ENCODE peak calls at places on chromosomes 11 and 22, in ten cellular contexts. S is retinal pigment epithelial cell, A is ovary, N is choroid plexus epithelial cell, X is fibroblast of mammary gland, E is kidney, Y is cardiac fibroblast, Z is A549, H is dorsolateral prefrontal cortex, D is AG10803. W is an unnamed sample.

GRCh38 chr11:46039990-46040389 is 81.3 kb downstream of the PHF21A start:
- DNase-seq in A (no peak), E (no peak), N (peak; percentile 81), Z (no peak), X (peak; percentile 66), D (peak; percentile 71), Y (peak; percentile 79), S (no peak), H (no peak), W (no peak)

GRCh38 chr11:133997556-133997955 is 40.8 kb upstream of the IGSF9B start:
- DNase-seq in X (no peak), Z (no peak), S (no peak), D (no peak), E (no peak), N (no peak), A (no peak), Y (no peak), H (no peak), W (no peak)

GRCh38 chr11:92349478-92350156 is 125.0 kb downstream of the FAT3 start:
- DNase-seq in D (no peak), S (no peak), N (no peak), Y (no peak), X (no peak), A (no peak), Z (no peak), E (no peak), H (no peak), W (no peak)

GRCh38 chr22:38754247-38755154 is 1.3 kb downstream of the SUN2 start:
- DNase-seq in A (peak; percentile 78), Z (no peak), E (peak; percentile 80), S (no peak), N (peak; percentile 50), D (peak; percentile 63), H (no peak), Y (peak; percentile 84), X (peak; percentile 57), W (peak; percentile 26)

GRCh38 chr11:117096140-117096972 is 1.9 kb downstream of the SIK3 start:
- DNase-seq in N (peak; percentile 19), X (no peak), Y (peak; percentile 28), S (no peak), D (no peak), E (no peak), H (peak; percentile 69), Z (no peak), A (no peak), W (no peak)

GRCh38 chr11:32830796-32831195 is 1.1 kb downstream of the PRRG4 start:
- DNase-seq in H (no peak), D (no peak), A (no peak), Z (no peak), S (no peak), X (no peak), E (no peak), Y (no peak), N (no peak), W (no peak)

GRCh38 chr11:19536131-19536530 is 176.5 kb upstream of the NAV2 start:
- DNase-seq in D (no peak), A (no peak), Y (no peak), S (no peak), X (no peak), N (no peak), Z (no peak), E (no peak), H (no peak), W (no peak)

GRCh38 chr11:2513441-2513840 is 68.6 kb downstream of the KCNQ1 start:
- DNase-seq in S (no peak), A (no peak), N (no peak), H (peak; percentile 28), X (no peak), D (no peak), E (peak; percentile 54), Z (no peak), Y (no peak), W (no peak)

GRCh38 chr11:118164885-118165284 is 11.6 kb downstream of the SCN2B start:
- DNase-seq in Y (no peak), N (no peak), Z (no peak), X (no peak), H (no peak), S (no peak), E (no peak), A (no peak), D (no peak), W (no peak)

GRCh38 chr11:59754494-59754858 is 700 bp upstream of the STX3 start:
- DNase-seq in H (no peak), E (no peak), N (peak; percentile 29), S (no peak), Z (no peak), Y (no peak), A (no peak), D (no peak), X (peak; percentile 7), W (no peak)

GRCh38 chr22:36162127-36163034 is 1.8 kb upstream of the APOL3 start:
- DNase-seq in X (no peak), S (no peak), Z (no peak), Y (no peak), D (no peak), H (no peak), A (no peak), E (no peak), N (no peak), W (no peak)

DNA sequence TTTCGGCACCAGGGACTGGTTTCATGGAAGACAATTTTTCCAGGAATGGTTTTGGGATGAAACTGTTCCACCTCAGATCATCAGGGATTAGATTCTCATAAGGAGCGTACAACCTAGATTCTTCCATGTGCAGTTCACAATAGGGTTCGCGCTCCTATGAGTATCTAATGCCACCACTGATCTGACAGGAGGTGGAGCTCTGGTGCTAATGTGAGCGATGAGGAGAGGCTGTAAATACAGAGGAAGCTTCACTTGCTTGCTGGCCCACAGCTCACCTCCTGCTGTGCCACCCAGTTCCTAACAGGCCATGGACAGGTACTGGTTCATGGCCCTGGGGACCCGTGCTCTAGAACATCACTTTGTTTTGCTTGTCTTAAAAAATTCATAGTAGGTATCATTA is 41.8 kb upstream of the AMPD3 start:
- DNase-seq in H (peak; percentile 58), Z (no peak), D (no peak), X (no peak), S (no peak), E (no peak), Y (no peak), A (no peak), N (peak; percentile 74), W (no peak)
- TF ChIP-seq CTCF in H (peak; percentile 46), Z (peak; percentile 25), D (no peak), X (peak; percentile 16), S (peak; percentile 25), E (no peak), Y (peak; percentile 19), A (no peak), N (peak; percentile 58), W (peak; percentile 22)

DNA sequence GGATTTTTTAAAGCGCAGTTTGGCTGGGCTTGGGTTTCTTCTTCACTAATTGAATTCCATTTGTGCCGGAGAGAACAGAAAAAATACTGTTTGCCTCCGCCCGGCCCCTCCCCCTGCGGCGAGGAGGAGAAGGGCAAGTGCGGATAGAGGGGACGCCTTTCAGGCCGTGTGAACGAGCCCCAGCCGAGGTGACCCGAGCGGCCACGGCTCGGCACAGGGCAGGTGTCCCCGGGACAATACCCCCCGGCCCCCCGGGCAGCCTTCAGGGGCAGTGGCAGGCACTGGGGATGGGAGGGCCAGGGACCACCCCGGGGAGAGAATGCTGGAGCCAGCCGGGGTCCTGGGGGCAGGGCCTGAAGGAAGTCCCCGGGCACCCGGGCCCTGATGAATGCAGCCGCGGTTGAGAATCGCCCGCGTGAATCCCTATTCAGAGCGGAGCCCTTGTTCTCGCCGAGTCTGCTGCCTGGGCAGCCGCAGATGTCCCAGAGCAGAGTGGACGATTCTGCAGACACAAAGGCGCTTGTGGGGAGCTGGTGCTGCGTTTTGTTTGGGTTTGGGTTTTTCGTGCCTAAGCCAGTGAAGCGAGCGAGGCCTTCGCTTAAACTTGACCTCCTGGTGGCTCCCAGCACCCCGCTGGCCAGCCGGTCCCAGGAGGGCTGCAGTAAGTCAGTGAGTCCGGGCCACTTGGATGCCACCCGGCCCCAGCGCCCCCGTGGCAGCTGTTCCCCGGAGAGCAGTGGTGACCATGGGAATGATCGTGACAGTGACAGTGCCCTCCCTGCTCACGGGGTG is 96.0 kb downstream of the WNT7B start:
- DNase-seq in N (no peak), D (no peak), Y (no peak), E (peak; percentile 77), A (no peak), S (no peak), H (peak; percentile 50), Z (no peak), X (no peak), W (no peak)
- H3K4me3 ChIP-seq in N (no peak overlapping the region), D (no peak overlapping the region), Y (no peak overlapping the region), E (no peak overlapping the region), A (no peak overlapping the region), S (no peak overlapping the region), H (peak overlapping the region; percentile 41), Z (no peak overlapping the region), X (no peak overlapping the region), W (no peak overlapping the region)

GRCh38 chr11:103880968-103881367 is 155.5 kb upstream of the DDI1 start:
- DNase-seq in A (no peak), X (no peak), H (no peak), E (no peak), N (no peak), D (no peak), Y (no peak), S (no peak), Z (no peak), W (no peak)

GRCh38 chr11:103878646-103879045 is 157.8 kb upstream of the DDI1 start:
- DNase-seq in D (no peak), Y (no peak), X (peak; percentile 17), A (no peak), Z (no peak), S (no peak), E (no peak), N (no peak), H (no peak), W (no peak)

GRCh38 chr11:103875855-103876510 is 160.5 kb upstream of the DDI1 start:
- DNase-seq in Z (no peak), S (no peak), H (no peak), N (no peak), X (no peak), A (no peak), Y (no peak), D (no peak), E (no peak), W (no peak)

GRCh38 chr11:103881518-103882070 is 154.8 kb upstream of the DDI1 start:
- DNase-seq in X (no peak), D (peak; percentile 43), Y (no peak), Z (no peak), N (peak; percentile 11), E (no peak), H (no peak), S (peak; percentile 62), A (no peak), W (no peak)

DNA sequence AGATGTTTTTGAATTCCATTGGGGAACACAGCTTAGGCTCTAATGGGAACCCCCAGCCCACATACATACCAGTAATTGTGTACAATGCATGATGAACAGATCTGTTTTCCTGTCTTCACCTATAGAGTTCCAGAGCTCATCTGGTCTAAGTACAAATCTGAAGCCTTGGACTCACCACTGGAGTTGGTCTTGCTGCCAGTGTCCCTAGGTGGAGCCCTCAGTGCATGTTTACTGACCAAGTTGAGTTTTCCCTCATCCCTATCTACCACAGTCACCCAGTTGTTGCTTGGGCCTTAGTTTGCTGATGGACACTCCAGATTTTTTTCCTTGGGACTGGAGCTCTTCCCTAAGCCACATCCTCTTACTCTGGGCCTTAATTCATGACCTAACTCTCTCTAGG is 159.2 kb upstream of the DDI1 start:
- DNase-seq in D (peak; percentile 26), S (no peak), Y (peak; percentile 46), H (no peak), E (no peak), A (no peak), Z (no peak), N (peak; percentile 53), X (peak; percentile 30), W (no peak)
- TF ChIP-seq CTCF in D (peak; percentile 30), S (no peak), Y (no peak), H (no peak), E (no peak), A (no peak), Z (no peak), N (peak; percentile 48), X (peak; percentile 16), W (peak; percentile 15)

GRCh38 chr22:45051946-45052345 is 42.1 kb upstream of the PHF21B start:
- DNase-seq in Z (no peak), Y (no peak), E (peak; percentile 21), X (no peak), H (no peak), D (no peak), S (no peak), N (no peak), A (no peak), W (no peak)
- H3K4me3 ChIP-seq in Z (no peak overlapping the region), Y (no peak overlapping the region), E (no peak overlapping the region), X (no peak overlapping the region), H (no peak overlapping the region), D (no peak overlapping the region), S (no peak overlapping the region), N (no peak overlapping the region), A (no peak overlapping the region), W (no peak overlapping the region)

W was measured in HFF-Myc.